ENCODE peak calls at places on chromosomes 13 and 19, in six cellular contexts. One of them, this sample, is unnamed.

GRCh38 chr19:56119585-56119978 is 1.5 kb downstream of the ZNF787 start:
- DNase-seq in SK-N-SH: peak; percentile 61
- DNase-seq in K562: no peak
- DNase-seq in GM12878: no peak
- DNase-seq in HepG2: peak; percentile 35
- DNase-seq in H1: no peak
- DNase-seq in this sample: no peak

GRCh38 chr19:8571006-8571411 is 6.2 kb downstream of the MYO1F start:
- DNase-seq in K562: no peak
- DNase-seq in GM12878: no peak
- DNase-seq in H1: no peak
- DNase-seq in SK-N-SH: no peak
- DNase-seq in HepG2: peak; percentile 34
- DNase-seq in this sample: no peak

GRCh38 chr19:14347999-14348889 is 33.0 kb upstream of the ADGRE5 start:
- DNase-seq in H1: peak; percentile 92
- DNase-seq in SK-N-SH: peak; percentile 95
- DNase-seq in GM12878: no peak
- DNase-seq in K562: peak; percentile 88
- DNase-seq in HepG2: peak; percentile 28
- DNase-seq in this sample: no peak

GRCh38 chr13:31638577-31638976 is 100.7 kb upstream of the RXFP2 start:
- DNase-seq in HepG2: no peak
- DNase-seq in K562: no peak
- DNase-seq in SK-N-SH: no peak
- DNase-seq in H1: no peak
- DNase-seq in GM12878: no peak
- DNase-seq in this sample: no peak

GRCh38 chr13:111542530-111543341 is 222.3 kb downstream of the TEX29 start:
- DNase-seq in HepG2: no peak
- DNase-seq in K562: no peak
- DNase-seq in H1: no peak
- DNase-seq in GM12878: no peak
- DNase-seq in SK-N-SH: no peak
- DNase-seq in this sample: no peak

GRCh38 chr19:53772943-53773342 is 51.2 kb downstream of the NLRP12 start:
- DNase-seq in SK-N-SH: peak; percentile 55
- DNase-seq in K562: peak; percentile 38
- DNase-seq in HepG2: peak; percentile 67
- DNase-seq in GM12878: no peak
- DNase-seq in H1: peak; percentile 78
- DNase-seq in this sample: peak; percentile 61

GRCh38 chr19:7680606-7681335 is at the start of gene TRAPPC5:
- DNase-seq in GM12878: no peak
- DNase-seq in K562: peak; percentile 92
- DNase-seq in SK-N-SH: peak; percentile 98
- DNase-seq in HepG2: peak; percentile 52
- DNase-seq in H1: peak; percentile 93
- DNase-seq in this sample: peak; percentile 58

GRCh38 chr19:51511353-51511752 is 9.8 kb upstream of the SIGLEC12 start:
- DNase-seq in HepG2: peak; percentile 12
- DNase-seq in K562: peak; percentile 34
- DNase-seq in SK-N-SH: peak; percentile 27
- DNase-seq in H1: no peak
- DNase-seq in GM12878: no peak
- DNase-seq in this sample: peak; percentile 7

GRCh38 chr19:55656552-55656951 is 1.7 kb downstream of the U2AF2 start:
- DNase-seq in HepG2: no peak
- DNase-seq in SK-N-SH: no peak
- DNase-seq in GM12878: no peak
- DNase-seq in K562: no peak
- DNase-seq in H1: no peak
- DNase-seq in this sample: no peak

GRCh38 chr13:101977475-101977874 is 424.4 kb downstream of the FGF14 start:
- DNase-seq in SK-N-SH: peak; percentile 9
- DNase-seq in GM12878: no peak
- DNase-seq in H1: no peak
- DNase-seq in HepG2: no peak
- DNase-seq in K562: no peak
- DNase-seq in this sample: no peak

GRCh38 chr19:51808333-51808986 is 13.5 kb downstream of the FPR3 start:
- DNase-seq in SK-N-SH: peak; percentile 7
- DNase-seq in K562: peak; percentile 40
- DNase-seq in HepG2: peak; percentile 66
- DNase-seq in GM12878: no peak
- DNase-seq in H1: no peak
- DNase-seq in this sample: no peak

GRCh38 chr13:111216166-111216960 is 101.3 kb downstream of the ARHGEF7 start:
- DNase-seq in K562: no peak
- DNase-seq in H1: peak; percentile 72
- DNase-seq in GM12878: no peak
- DNase-seq in HepG2: peak; percentile 29
- DNase-seq in SK-N-SH: peak; percentile 61
- DNase-seq in this sample: no peak

GRCh38 chr13:77832339-77833100 is 86.1 kb downstream of the EDNRB start:
- DNase-seq in K562: no peak
- DNase-seq in GM12878: no peak
- DNase-seq in H1: no peak
- DNase-seq in HepG2: no peak
- DNase-seq in SK-N-SH: no peak
- DNase-seq in this sample: no peak

GRCh38 chr19:43872547-43873336 is 45.6 kb downstream of the ZNF283 start:
- DNase-seq in H1: no peak
- DNase-seq in K562: no peak
- DNase-seq in GM12878: no peak
- DNase-seq in SK-N-SH: no peak
- DNase-seq in HepG2: no peak
- DNase-seq in this sample: peak; percentile 10

GRCh38 chr19:12773571-12773970 is 1.8 kb downstream of the HOOK2 start:
- DNase-seq in SK-N-SH: no peak
- DNase-seq in HepG2: no peak
- DNase-seq in H1: no peak
- DNase-seq in K562: no peak
- DNase-seq in GM12878: no peak
- DNase-seq in this sample: no peak

GRCh38 chr19:15702590-15702930 is 25.3 kb upstream of the OR10H2 start:
- DNase-seq in H1: no peak
- DNase-seq in K562: peak; percentile 19
- DNase-seq in SK-N-SH: peak; percentile 31
- DNase-seq in GM12878: no peak
- DNase-seq in HepG2: peak; percentile 83
- DNase-seq in this sample: peak; percentile 16

GRCh38 chr13:73090116-73090811 is 31.5 kb downstream of the KLF5 start:
- DNase-seq in HepG2: peak; percentile 95
- DNase-seq in GM12878: no peak
- DNase-seq in K562: peak; percentile 29
- DNase-seq in H1: no peak
- DNase-seq in SK-N-SH: no peak
- DNase-seq in this sample: peak; percentile 96

GRCh38 chr13:106099765-106100164 is 435.7 kb downstream of the EFNB2 start:
- DNase-seq in SK-N-SH: no peak
- DNase-seq in GM12878: no peak
- DNase-seq in H1: no peak
- DNase-seq in K562: no peak
- DNase-seq in HepG2: no peak
- DNase-seq in this sample: no peak

GRCh38 chr13:49664606-49665005 is 26.7 kb downstream of the EBPL start:
- DNase-seq in SK-N-SH: no peak
- DNase-seq in H1: no peak
- DNase-seq in GM12878: no peak
- DNase-seq in K562: no peak
- DNase-seq in HepG2: no peak
- DNase-seq in this sample: no peak

GRCh38 chr13:113275387-113275786 is 21.7 kb upstream of the LAMP1 start:
- DNase-seq in GM12878: no peak
- DNase-seq in H1: peak; percentile 59
- DNase-seq in SK-N-SH: peak; percentile 52
- DNase-seq in K562: peak; percentile 37
- DNase-seq in HepG2: peak; percentile 84
- DNase-seq in this sample: peak; percentile 59

GRCh38 chr13:41577437-41577836 is 120.1 kb downstream of the RGCC start:
- DNase-seq in SK-N-SH: no peak
- DNase-seq in H1: no peak
- DNase-seq in K562: no peak
- DNase-seq in HepG2: no peak
- DNase-seq in GM12878: no peak
- DNase-seq in this sample: no peak

GRCh38 chr19:29962777-29963176 is 20.7 kb downstream of the URI1 start:
- DNase-seq in GM12878: no peak
- DNase-seq in H1: no peak
- DNase-seq in HepG2: no peak
- DNase-seq in K562: no peak
- DNase-seq in SK-N-SH: no peak
- DNase-seq in this sample: no peak

GRCh38 chr19:29964171-29964570 is 22.1 kb downstream of the URI1 start:
- DNase-seq in HepG2: no peak
- DNase-seq in K562: no peak
- DNase-seq in SK-N-SH: no peak
- DNase-seq in H1: no peak
- DNase-seq in GM12878: no peak
- DNase-seq in this sample: no peak

GRCh38 chr19:29965529-29965928 is 23.5 kb downstream of the URI1 start:
- DNase-seq in H1: no peak
- DNase-seq in SK-N-SH: no peak
- DNase-seq in GM12878: no peak
- DNase-seq in K562: no peak
- DNase-seq in HepG2: no peak
- DNase-seq in this sample: no peak

GRCh38 chr19:29961311-29961710 is 19.3 kb downstream of the URI1 start:
- DNase-seq in H1: no peak
- DNase-seq in K562: no peak
- DNase-seq in SK-N-SH: no peak
- DNase-seq in HepG2: no peak
- DNase-seq in GM12878: no peak
- DNase-seq in this sample: no peak

DNA sequence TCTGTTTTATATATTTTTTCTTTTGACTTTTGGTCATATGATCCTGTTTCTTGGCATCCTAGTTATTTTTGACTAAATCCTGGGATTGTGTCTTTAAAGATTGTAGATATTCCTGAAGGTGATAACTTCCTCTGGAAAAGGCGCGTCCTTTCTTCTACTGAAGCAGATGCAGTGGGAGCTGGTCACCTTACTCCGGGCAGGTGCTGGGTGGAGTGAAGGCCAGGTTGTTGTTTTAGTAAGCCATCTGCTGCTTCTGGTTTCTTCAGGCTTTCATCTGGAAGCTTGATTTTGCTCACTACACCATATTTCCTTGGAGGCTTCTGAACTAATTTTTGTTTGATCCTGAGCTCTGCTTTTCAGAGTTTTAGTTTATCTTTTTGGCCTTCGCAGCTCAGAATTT is 21.5 kb downstream of the URI1 start:
- DNase-seq in SK-N-SH: no peak
- DNase-seq in K562: no peak
- DNase-seq in HepG2: no peak
- DNase-seq in H1: no peak
- DNase-seq in GM12878: no peak
- DNase-seq in this sample: no peak
- H3K79me2 ChIP-seq in SK-N-SH: peaks cover 100% of the 10 kb centered on the region
- H3K79me2 ChIP-seq in K562: peaks cover 98% of the 10 kb centered on the region
- H3K79me2 ChIP-seq in HepG2: peaks cover 93% of the 10 kb centered on the region
- H3K79me2 ChIP-seq in H1: peaks cover 3% of the 10 kb centered on the region
- H3K79me2 ChIP-seq in GM12878: peaks cover 84% of the 10 kb centered on the region
- H3K79me2 ChIP-seq in this sample: peaks cover 99% of the 10 kb centered on the region

GRCh38 chr19:42275103-42275502 is 6.1 kb downstream of the CIC start:
- DNase-seq in K562: no peak
- DNase-seq in HepG2: no peak
- DNase-seq in SK-N-SH: no peak
- DNase-seq in H1: no peak
- DNase-seq in GM12878: no peak
- DNase-seq in this sample: no peak
- TF ChIP-seq RAD21 in K562: no peak
- TF ChIP-seq RAD21 in HepG2: no peak
- TF ChIP-seq RAD21 in SK-N-SH: no peak
- TF ChIP-seq RAD21 in H1: no peak
- TF ChIP-seq RAD21 in GM12878: no peak
- TF ChIP-seq RAD21 in this sample: no peak

GRCh38 chr13:21051675-21052074 is 9.7 kb downstream of the LATS2 start:
- DNase-seq in HepG2: no peak
- DNase-seq in SK-N-SH: no peak
- DNase-seq in H1: peak; percentile 31
- DNase-seq in GM12878: no peak
- DNase-seq in K562: no peak
- DNase-seq in this sample: no peak
- H3K79me2 ChIP-seq in HepG2: peaks cover 96% of the 10 kb centered on the region
- H3K79me2 ChIP-seq in SK-N-SH: peaks cover 100% of the 10 kb centered on the region
- H3K79me2 ChIP-seq in H1: peaks cover 46% of the 10 kb centered on the region
- H3K79me2 ChIP-seq in GM12878: no peaks in the 10 kb centered on the region
- H3K79me2 ChIP-seq in K562: no peaks in the 10 kb centered on the region
- H3K79me2 ChIP-seq in this sample: peaks cover 95% of the 10 kb centered on the region

GRCh38 chr19:35154535-35155406 is at the start of gene FXYD5:
- DNase-seq in K562: peak; percentile 94
- DNase-seq in GM12878: no peak
- DNase-seq in SK-N-SH: peak; percentile 60
- DNase-seq in H1: peak; percentile 72
- DNase-seq in HepG2: no peak
- DNase-seq in this sample: no peak

GRCh38 chr19:35151273-35152065 is 3.1 kb upstream of the FXYD5 start:
- DNase-seq in K562: no peak
- DNase-seq in GM12878: no peak
- DNase-seq in H1: no peak
- DNase-seq in HepG2: no peak
- DNase-seq in SK-N-SH: no peak
- DNase-seq in this sample: no peak

GRCh38 chr19:35155441-35155840 is 906 bp downstream of the FXYD5 start:
- DNase-seq in GM12878: no peak
- DNase-seq in H1: no peak
- DNase-seq in K562: peak; percentile 42
- DNase-seq in SK-N-SH: no peak
- DNase-seq in HepG2: no peak
- DNase-seq in this sample: no peak

GRCh38 chr19:35155981-35156672 is 1.6 kb downstream of the FXYD5 start:
- DNase-seq in H1: no peak
- DNase-seq in GM12878: no peak
- DNase-seq in HepG2: no peak
- DNase-seq in K562: no peak
- DNase-seq in SK-N-SH: no peak
- DNase-seq in this sample: no peak

DNA sequence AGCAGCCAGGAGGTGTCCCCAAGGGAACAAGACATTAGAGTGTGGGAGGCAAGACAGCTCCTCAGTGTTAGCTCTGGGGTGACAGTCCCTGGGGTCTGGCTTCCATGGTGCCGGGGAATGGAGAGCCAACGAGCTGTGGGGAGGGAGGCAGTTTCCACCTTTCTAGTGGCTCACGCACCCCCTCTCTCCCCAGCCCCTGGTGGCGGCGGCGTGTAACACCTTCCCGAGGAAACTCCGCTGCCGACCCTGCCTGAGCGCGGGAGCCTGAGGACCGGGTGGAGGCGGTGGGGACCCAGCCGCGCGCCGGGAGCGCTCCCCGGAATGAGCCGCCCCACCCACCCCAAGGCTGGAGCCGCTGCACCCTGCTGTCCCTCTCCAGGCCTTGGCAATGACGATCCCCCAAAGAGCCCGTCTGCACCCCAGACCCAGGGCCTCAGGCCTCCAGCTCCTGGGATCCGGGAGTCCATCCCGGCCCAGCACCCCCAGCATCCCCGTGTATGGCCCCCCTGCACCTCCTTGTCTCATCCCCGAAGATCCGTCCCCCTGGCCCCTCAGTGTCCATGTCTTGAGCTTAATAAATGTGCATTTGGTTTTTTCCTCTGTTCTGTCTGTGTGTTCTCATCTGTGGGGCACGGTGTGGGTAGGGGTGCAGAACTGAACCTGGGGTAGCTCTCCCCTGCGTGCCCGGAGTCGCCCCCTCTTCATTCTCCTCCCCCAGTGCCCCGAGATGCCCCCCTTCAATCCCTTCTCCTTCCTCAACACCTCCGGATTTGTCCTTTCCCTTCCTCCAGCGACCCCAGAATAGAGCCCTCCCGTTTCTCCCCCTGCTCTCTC is 617 bp upstream of the FXYD5 start:
- DNase-seq in H1: peak; percentile 84
- DNase-seq in K562: peak; percentile 83
- DNase-seq in GM12878: no peak
- DNase-seq in SK-N-SH: peak; percentile 79
- DNase-seq in HepG2: no peak
- DNase-seq in this sample: no peak
- TF ChIP-seq RAD21 in H1: peak; percentile 38
- TF ChIP-seq RAD21 in K562: peak; percentile 26
- TF ChIP-seq RAD21 in GM12878: peak; percentile 7
- TF ChIP-seq RAD21 in SK-N-SH: peak; percentile 7
- TF ChIP-seq RAD21 in HepG2: no peak
- TF ChIP-seq RAD21 in this sample: peak; percentile 26

This sample was measured in HCT116.